ENCODE peak calls at places on chromosomes 13 and 19, in seven cellular contexts. E is mesenchymal stem cell, Z is neuronal stem cell, B is H9, H is mesendoderm, V is H1, W is trophoblast cell. M is an unnamed sample.

GRCh38 chr13:79987323-79987722 is 353.6 kb downstream of the SPRY2 start:
- DNase-seq in E (no peak), Z (no peak), B (no peak), H (no peak), V (no peak), W (no peak), M (peak; percentile 22)

GRCh38 chr13:95540848-95541247 is 11.7 kb upstream of the CLDN10 start:
- DNase-seq in E (no peak), Z (no peak), B (no peak), H (no peak), V (no peak), W (no peak), M (no peak)

GRCh38 chr13:103039183-103039582 is 27.0 kb downstream of the SLC10A2 start:
- DNase-seq in E (no peak), Z (no peak), B (no peak), H (peak; percentile 69), V (no peak), W (no peak), M (no peak)

GRCh38 chr13:31885994-31886393 is 145.6 kb upstream of the FRY start:
- DNase-seq in E (peak; percentile 18), Z (no peak), B (no peak), H (peak; percentile 34), V (no peak), W (peak; percentile 70), M (peak; percentile 4)

GRCh38 chr13:76820759-76821158 is 65.4 kb downstream of the KCTD12 start:
- DNase-seq in E (peak; percentile 16), Z (no peak), B (no peak), H (peak; percentile 48), V (no peak), W (peak; percentile 35), M (no peak)

GRCh38 chr19:7426986-7427385 is 61.8 kb downstream of the PEX11G start:
- DNase-seq in E (no peak), Z (no peak), B (no peak), H (no peak), V (no peak), W (no peak), M (no peak)

GRCh38 chr13:112943309-112944125 is 25.5 kb upstream of the MCF2L start:
- DNase-seq in E (peak; percentile 31), Z (peak; percentile 64), B (peak; percentile 63), H (peak; percentile 76), V (peak; percentile 81), W (peak; percentile 29), M (peak; percentile 4)

GRCh38 chr13:77345150-77345780 is 18.4 kb upstream of the MYCBP2 start:
- DNase-seq in E (no peak), Z (no peak), B (no peak), H (no peak), V (no peak), W (peak; percentile 71), M (no peak)

GRCh38 chr19:2982983-2983350 is 5.6 kb downstream of the TLE6 start:
- DNase-seq in E (peak; percentile 54), Z (no peak), B (no peak), H (no peak), V (no peak), W (peak; percentile 67), M (peak; percentile 68)

GRCh38 chr13:66266761-66267160 is 963.4 kb downstream of the PCDH9 start:
- DNase-seq in E (no peak), Z (no peak), B (no peak), H (no peak), V (no peak), W (no peak), M (no peak)

GRCh38 chr13:38967446-38967845 is 23.2 kb downstream of the STOML3 start:
- DNase-seq in E (no peak), Z (no peak), B (no peak), H (no peak), V (no peak), W (no peak), M (no peak)

GRCh38 chr13:40438999-40439797 is 227.2 kb downstream of the FOXO1 start:
- DNase-seq in E (peak; percentile 61), Z (no peak), B (no peak), H (no peak), V (no peak), W (peak; percentile 96), M (no peak)

DNA sequence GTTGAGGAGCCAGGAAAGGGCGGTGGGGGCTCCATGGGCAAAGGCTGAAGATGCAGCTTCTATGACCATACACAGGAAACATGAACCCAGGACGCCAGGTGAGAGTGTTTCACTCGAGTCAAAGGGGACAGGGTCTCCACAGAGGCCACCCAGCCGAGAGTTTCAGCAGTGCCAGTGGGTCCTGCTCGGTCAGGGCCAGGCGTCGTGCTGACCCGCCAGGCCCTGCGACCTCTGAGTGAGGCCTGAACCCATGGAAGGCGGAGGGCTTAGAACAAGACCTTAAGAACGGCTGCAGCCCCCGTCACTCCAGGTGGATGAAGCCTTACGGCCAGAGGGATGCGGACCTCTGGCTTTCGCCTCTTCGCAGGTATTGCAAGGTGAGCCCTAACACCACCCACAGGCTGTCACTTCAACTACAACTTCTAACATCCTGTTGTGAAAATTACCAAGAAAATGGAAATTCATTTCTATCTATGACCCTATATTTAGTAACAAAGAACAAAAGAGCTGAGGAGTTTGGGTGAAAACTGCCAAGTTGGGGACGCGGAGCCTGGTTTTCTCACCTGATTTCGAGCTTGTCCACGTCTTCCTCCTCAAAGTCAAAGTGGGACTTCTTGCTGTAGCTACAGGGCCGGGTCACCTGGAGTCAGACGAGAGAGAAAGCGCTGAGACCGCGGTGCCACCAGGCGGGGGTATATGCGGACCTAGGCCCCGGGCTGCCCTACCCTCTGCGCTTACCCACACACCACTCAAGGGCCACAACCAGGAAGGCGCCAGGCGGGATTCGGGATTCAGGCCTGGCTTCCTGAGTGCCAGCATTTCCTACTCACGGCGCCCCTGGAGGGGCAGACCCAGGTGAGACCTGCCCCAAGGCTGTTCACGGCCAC is 50.1 kb upstream of the C13orf46 start:
- DNase-seq in E (no peak), Z (no peak), B (no peak), H (no peak), V (no peak), W (no peak), M (no peak)
- H2AK5ac ChIP-seq in E (peak overlapping the region; percentile 87), Z (peak overlapping the region; percentile 81), B (no peak overlapping the region), H (no peak overlapping the region), V (no peak overlapping the region), W (no peak overlapping the region), M (no peak overlapping the region)

GRCh38 chr13:45180713-45181601 is 19.9 kb downstream of the KCTD4 start:
- DNase-seq in E (no peak), Z (no peak), B (no peak), H (no peak), V (no peak), W (no peak), M (peak; percentile 46)
- H2AK5ac ChIP-seq in E (peak overlapping the region; percentile 71), Z (no peak overlapping the region), B (no peak overlapping the region), H (no peak overlapping the region), V (no peak overlapping the region), W (no peak overlapping the region), M (peak overlapping the region; percentile 64)

DNA sequence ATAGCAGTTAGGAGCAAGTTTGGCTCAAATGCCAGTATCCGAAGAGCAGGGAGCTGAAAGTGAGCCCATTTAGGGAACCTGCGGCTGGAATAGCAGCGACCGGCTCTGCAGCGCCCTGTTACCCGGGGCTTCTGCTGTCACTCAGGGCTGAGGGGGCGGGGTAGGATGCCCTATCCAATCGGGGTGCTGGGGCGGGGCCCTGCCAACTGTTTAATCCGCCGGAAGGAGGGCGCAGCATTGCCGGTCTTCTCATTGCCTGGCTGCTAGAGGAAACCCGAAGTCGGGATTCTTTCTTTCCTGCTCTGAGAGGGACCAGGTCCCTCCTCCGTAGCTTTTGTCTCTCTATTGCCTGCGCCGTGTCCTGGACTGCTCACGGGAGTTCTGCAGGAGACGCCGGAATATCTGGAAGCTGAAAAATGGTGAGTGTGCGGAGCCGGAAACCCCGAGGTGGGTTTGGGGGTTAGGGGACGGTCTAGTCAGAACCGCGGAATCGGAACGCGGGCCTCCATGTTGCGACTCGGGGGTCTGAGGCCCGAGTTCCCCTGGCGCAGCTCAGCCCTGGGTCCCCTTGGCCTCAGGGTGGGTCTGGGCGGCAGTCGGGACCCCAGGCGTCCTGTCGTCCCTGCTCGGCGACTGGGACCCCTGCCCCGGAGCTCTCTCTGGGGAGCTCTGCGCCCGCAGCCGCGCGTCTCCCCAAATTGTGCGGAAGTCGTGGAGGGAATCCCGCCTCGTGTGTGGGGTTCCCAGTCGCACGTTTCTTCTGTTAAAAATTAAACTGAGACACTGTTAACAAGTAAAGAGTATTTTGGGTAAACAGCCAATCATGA is 22.8 kb downstream of the ZNF763 start:
- DNase-seq in E (peak; percentile 96), Z (peak; percentile 91), B (peak; percentile 96), H (peak; percentile 98), V (peak; percentile 96), W (peak; percentile 94), M (peak; percentile 91)
- H2AK5ac ChIP-seq in E (no peak overlapping the region), Z (peak overlapping the region; percentile 78), B (no peak overlapping the region), H (no peak overlapping the region), V (no peak overlapping the region), W (no peak overlapping the region), M (no peak overlapping the region)

DNA sequence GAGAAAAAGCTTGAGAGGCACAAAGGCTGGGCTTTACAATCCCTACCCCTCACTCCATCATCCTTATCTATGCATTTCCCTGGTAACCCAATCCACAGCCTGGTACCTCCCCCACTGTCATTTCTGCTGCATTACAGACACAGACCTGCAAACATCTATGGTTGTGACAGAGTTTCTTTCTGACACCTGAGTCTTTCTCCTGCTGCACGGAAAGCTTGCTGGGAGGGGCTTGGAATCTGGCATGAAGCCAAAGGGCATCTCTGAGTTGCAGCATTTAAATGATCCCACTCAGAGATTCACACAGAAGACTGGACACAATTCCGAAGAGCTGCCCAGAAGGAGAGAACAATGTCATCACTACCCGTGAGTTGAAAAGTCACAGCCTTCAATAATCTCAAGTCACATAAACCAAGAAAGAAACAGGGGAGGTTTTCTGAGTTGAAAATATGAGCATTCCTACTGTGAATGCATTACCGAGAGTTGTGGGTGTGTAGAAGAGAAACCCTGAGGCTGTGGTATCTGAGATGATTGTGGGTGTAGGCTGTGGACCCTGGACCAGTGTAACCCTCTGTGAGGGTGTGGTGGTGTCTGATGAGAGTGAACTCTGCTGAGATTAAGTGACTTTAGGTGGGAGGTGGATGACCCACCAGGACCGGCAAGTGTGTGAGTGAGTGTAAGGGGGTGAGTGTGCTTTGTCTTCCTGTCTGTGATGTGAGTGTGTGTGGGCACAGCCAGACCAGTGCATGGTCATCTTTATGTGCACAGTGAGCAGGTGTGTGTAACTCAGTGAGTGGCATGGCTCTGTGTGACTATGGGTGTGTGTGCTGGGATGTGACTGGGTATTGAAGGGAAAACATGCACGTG is at the start of gene LGALS14:
- DNase-seq in E (no peak), Z (no peak), B (no peak), H (peak; percentile 21), V (no peak), W (peak; percentile 21), M (no peak)
- H2AK5ac ChIP-seq in E (no peak within 1 kb of the TSS), Z (no peak within 1 kb of the TSS), B (no peak within 1 kb of the TSS), H (no peak within 1 kb of the TSS), V (no peak within 1 kb of the TSS), W (no peak within 1 kb of the TSS), M (no peak within 1 kb of the TSS)

DNA sequence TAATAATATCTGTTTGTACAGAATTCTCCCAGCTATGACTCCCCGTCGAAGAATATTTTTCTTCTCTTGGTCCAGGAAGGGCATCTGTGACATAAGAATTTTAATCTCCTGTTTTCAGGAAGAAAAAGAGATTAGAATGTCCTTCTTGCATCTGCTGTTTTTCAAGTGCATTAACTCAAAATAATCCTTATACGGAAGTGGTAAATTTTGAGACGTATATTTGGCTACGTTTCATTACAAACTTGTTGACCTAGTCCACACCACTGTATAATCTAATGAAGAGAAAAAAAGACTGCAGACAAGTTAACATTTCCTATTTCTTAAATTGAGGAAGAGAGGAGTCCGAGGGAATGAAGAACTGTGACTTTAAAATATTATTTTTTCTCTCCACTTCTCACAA is 959.9 kb downstream of the DIAPH3 start:
- DNase-seq in E (no peak), Z (no peak), B (no peak), H (no peak), V (no peak), W (no peak), M (no peak)
- H2AK5ac ChIP-seq in E (no peak overlapping the region), Z (no peak overlapping the region), B (no peak overlapping the region), H (no peak overlapping the region), V (no peak overlapping the region), W (no peak overlapping the region), M (no peak overlapping the region)

GRCh38 chr13:109904218-109904617 is 117.8 kb upstream of the IRS2 start:
- DNase-seq in E (no peak), Z (no peak), B (peak; percentile 60), H (peak; percentile 36), V (no peak), W (peak; percentile 42), M (no peak)
- H2AK5ac ChIP-seq in E (no peak overlapping the region), Z (no peak overlapping the region), B (no peak overlapping the region), H (no peak overlapping the region), V (no peak overlapping the region), W (no peak overlapping the region), M (no peak overlapping the region)